ENCODE peak calls at places on chromosome 15, in four cellular contexts. M, W, Y and P are unnamed samples.

GRCh38 chr15:79193157-79193948 is 89.2 kb upstream of the ANKRD34C start:
- DNase-seq in M (no peak), W (no peak), Y (no peak), P (no peak)

GRCh38 chr15:33357845-33358244 is 47.1 kb downstream of the RYR3 start:
- DNase-seq in M (no peak), W (no peak), Y (no peak), P (no peak)

GRCh38 chr15:30922469-30923311 is 19.0 kb downstream of the FAN1 start:
- DNase-seq in M (peak), W (peak), Y (peak), P (no peak)

GRCh38 chr15:87500240-87500639 is 756.3 kb downstream of the NTRK3 start:
- DNase-seq in M (no peak), W (no peak), Y (no peak), P (no peak)

GRCh38 chr15:27983496-27983895 is 115.6 kb downstream of the OCA2 start:
- DNase-seq in M (no peak), W (no peak), Y (no peak), P (no peak)

GRCh38 chr15:93449798-93450197 is 360.8 kb upstream of the RGMA start:
- DNase-seq in M (no peak), W (no peak), Y (no peak), P (no peak)

GRCh38 chr15:41018534-41018933 is 65.3 kb downstream of the CHAC1 start:
- DNase-seq in M (peak), W (peak), Y (no peak), P (no peak)

GRCh38 chr15:51128701-51129100 is 34.0 kb upstream of the TNFAIP8L3 start:
- DNase-seq in M (no peak), W (no peak), Y (no peak), P (no peak)

GRCh38 chr15:70046716-70047369 is 50.9 kb downstream of the TLE3 start:
- DNase-seq in M (no peak), W (no peak), Y (no peak), P (no peak)

GRCh38 chr15:62914461-62915079 is 128.0 kb upstream of the TPM1 start:
- DNase-seq in M (no peak), W (no peak), Y (no peak), P (no peak)

GRCh38 chr15:81475471-81475870 is 101.5 kb upstream of the TMC3 start:
- DNase-seq in M (no peak), W (no peak), Y (no peak), P (no peak)

GRCh38 chr15:50890751-50891150 is 17.7 kb upstream of the AP4E1 start:
- DNase-seq in M (no peak), W (no peak), Y (no peak), P (no peak)

GRCh38 chr15:26676115-26676514 is 96.8 kb downstream of the GABRB3 start:
- DNase-seq in M (no peak), W (no peak), Y (no peak), P (no peak)

GRCh38 chr15:65862682-65863081 is 6.6 kb upstream of the RAB11A start:
- DNase-seq in M (no peak), W (no peak), Y (peak), P (peak)

GRCh38 chr15:67080118-67080899 is 14.9 kb downstream of the SMAD3 start:
- DNase-seq in M (peak), W (no peak), Y (no peak), P (peak)

GRCh38 chr15:92143765-92144164 is 249.9 kb upstream of the ST8SIA2 start:
- DNase-seq in M (no peak), W (no peak), Y (no peak), P (no peak)

GRCh38 chr15:86879250-86880229 is 799.9 kb downstream of the AGBL1 start:
- DNase-seq in M (peak), W (no peak), Y (no peak), P (no peak)

GRCh38 chr15:59222106-59222505 is 15.5 kb downstream of the LDHAL6B start:
- DNase-seq in M (no peak), W (no peak), Y (peak), P (peak)

GRCh38 chr15:82647835-82648256 is 683 bp upstream of the CPEB1 start:
- DNase-seq in M (no peak), W (no peak), Y (no peak), P (peak)

GRCh38 chr15:56683925-56684324 is 49.4 kb downstream of the ZNF280D start:
- DNase-seq in M (peak), W (no peak), Y (no peak), P (no peak)

GRCh38 chr15:69725957-69726356 is 273.3 kb downstream of the RPLP1 start:
- DNase-seq in M (peak), W (no peak), Y (no peak), P (no peak)

GRCh38 chr15:62165029-62165792 is at the start of gene C2CD4B:
- DNase-seq in M (no peak), W (no peak), Y (no peak), P (no peak)

GRCh38 chr15:99618941-99619411 is 53.2 kb downstream of the MEF2A start:
- DNase-seq in M (no peak), W (no peak), Y (no peak), P (no peak)

GRCh38 chr15:66180706-66181105 is 72.8 kb downstream of the MEGF11 start:
- DNase-seq in M (no peak), W (no peak), Y (no peak), P (no peak)

GRCh38 chr15:89127054-89127702 is 38.9 kb downstream of the ABHD2 start:
- DNase-seq in M (no peak), W (no peak), Y (no peak), P (no peak)

GRCh38 chr15:101498076-101498730 is 8.7 kb upstream of the PCSK6 start:
- DNase-seq in M (no peak), W (no peak), Y (no peak), P (no peak)

GRCh38 chr15:95872366-95872771 is 458.1 kb upstream of the NR2F2 start:
- DNase-seq in M (no peak), W (no peak), Y (no peak), P (no peak)

GRCh38 chr15:79408041-79408440 is 24.1 kb upstream of the MINAR1 start:
- DNase-seq in M (no peak), W (no peak), Y (no peak), P (no peak)

GRCh38 chr15:60713096-60714084 is 234.4 kb upstream of the ICE2 start:
- DNase-seq in M (peak), W (no peak), Y (no peak), P (no peak)

GRCh38 chr15:90291679-90292356 is 26.3 kb downstream of the NGRN start:
- DNase-seq in M (no peak), W (no peak), Y (peak), P (peak)

GRCh38 chr15:91047545-91048199 is 25.3 kb upstream of the VPS33B start:
- DNase-seq in M (no peak), W (no peak), Y (no peak), P (no peak)